ENCODE peak calls at places on chromosomes 11 and 22, in ten cellular contexts. F is tibial artery, U is spleen, K is mesenchymal stem cell, W is H9, J is fibroblast of lung, Q is neural progenitor cell, X is left lung, R is DND-41, O is psoas muscle. T is an unnamed sample.

GRCh38 chr11:131064373-131064991 is 148.2 kb upstream of the SNX19 start:
- DNase-seq in F (no peak), U (no peak), K (peak; percentile 60), W (peak; percentile 87), J (peak; percentile 69), Q (peak; percentile 88), X (peak; percentile 49), R (peak; percentile 58), O (peak; percentile 28), T (peak; percentile 68)

GRCh38 chr11:46743693-46744339 is 24.8 kb downstream of the F2 start:
- DNase-seq in F (no peak), U (peak; percentile 28), K (peak; percentile 75), W (no peak), J (no peak), Q (no peak), X (no peak), R (no peak), O (no peak), T (no peak)

GRCh38 chr11:131691558-131692041 is 321.2 kb downstream of the NTM start:
- DNase-seq in F (no peak), U (no peak), K (no peak), W (peak; percentile 68), J (peak; percentile 15), Q (peak; percentile 80), X (peak; percentile 82), R (no peak), O (no peak), T (no peak)

GRCh38 chr22:38927033-38927789 is 30.2 kb upstream of the APOBEC3A start:
- DNase-seq in F (peak; percentile 63), U (peak; percentile 91), K (peak; percentile 68), W (peak; percentile 89), J (peak; percentile 59), Q (peak; percentile 89), X (peak; percentile 95), R (peak; percentile 16), O (peak; percentile 77), T (peak; percentile 92)

GRCh38 chr11:32173435-32173834 is 82.6 kb downstream of the RCN1 start:
- DNase-seq in F (peak; percentile 23), U (no peak), K (peak; percentile 60), W (peak; percentile 81), J (peak; percentile 76), Q (peak; percentile 86), X (no peak), R (no peak), O (peak; percentile 30), T (no peak)

GRCh38 chr22:41288245-41288946 is 2.4 kb upstream of the RANGAP1 start:
- DNase-seq in F (no peak), U (no peak), K (peak; percentile 95), W (peak; percentile 58), J (peak; percentile 57), Q (no peak), X (peak; percentile 13), R (no peak), O (no peak), T (no peak)

GRCh38 chr22:30876925-30877553 is 91.5 kb downstream of the MORC2 start:
- DNase-seq in F (peak; percentile 19), U (no peak), K (no peak), W (no peak), J (peak; percentile 70), Q (no peak), X (no peak), R (no peak), O (no peak), T (no peak)

GRCh38 chr22:26588749-26589366 is 1.1 kb downstream of the TPST2 start:
- DNase-seq in F (no peak), U (peak; percentile 69), K (no peak), W (no peak), J (no peak), Q (no peak), X (no peak), R (no peak), O (no peak), T (no peak)

GRCh38 chr11:63877658-63878241 is 38.8 kb downstream of the MARK2 start:
- DNase-seq in F (no peak), U (no peak), K (no peak), W (no peak), J (no peak), Q (no peak), X (no peak), R (no peak), O (no peak), T (no peak)

GRCh38 chr11:63880031-63880841 is 36.7 kb downstream of the RCOR2 start:
- DNase-seq in F (no peak), U (no peak), K (peak; percentile 34), W (no peak), J (peak; percentile 75), Q (peak; percentile 28), X (no peak), R (no peak), O (no peak), T (no peak)

GRCh38 chr11:63882555-63883242 is 34.3 kb downstream of the RCOR2 start:
- DNase-seq in F (peak; percentile 34), U (peak; percentile 81), K (no peak), W (peak; percentile 82), J (no peak), Q (peak; percentile 52), X (peak; percentile 82), R (peak; percentile 30), O (peak; percentile 29), T (no peak)

GRCh38 chr11:63876616-63877015 is 37.7 kb downstream of the MARK2 start:
- DNase-seq in F (no peak), U (no peak), K (no peak), W (no peak), J (no peak), Q (no peak), X (no peak), R (no peak), O (no peak), T (no peak)

DNA sequence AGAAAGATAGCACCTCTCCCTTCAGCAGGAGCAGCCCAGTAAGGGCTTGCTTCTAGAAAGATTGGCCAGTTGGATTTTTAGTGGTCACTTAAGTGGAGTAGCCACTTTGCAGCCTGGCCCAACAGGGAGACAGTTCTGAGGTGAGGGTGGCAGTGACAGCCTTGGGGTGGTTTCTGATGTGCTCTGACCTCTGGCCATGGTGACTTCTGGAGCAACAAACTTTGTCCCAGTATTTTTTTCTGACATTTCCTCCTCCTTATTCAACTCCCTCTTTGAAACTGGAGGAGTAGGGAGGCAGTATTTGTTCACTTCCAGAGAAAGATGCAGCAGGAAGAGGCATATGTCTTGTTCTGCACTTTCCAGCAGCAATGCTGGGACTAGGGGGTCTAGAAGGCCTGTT is 37.4 kb downstream of the RCOR2 start:
- DNase-seq in F (no peak), U (no peak), K (no peak), W (no peak), J (peak; percentile 31), Q (no peak), X (no peak), R (no peak), O (no peak), T (no peak)
- H3K4me1 ChIP-seq in F (peaks cover 34% of the 10 kb centered on the region), U (peaks cover 55% of the 10 kb centered on the region), K (peaks cover 17% of the 10 kb centered on the region), W (peaks cover 8% of the 10 kb centered on the region), J (peaks cover 14% of the 10 kb centered on the region), Q (peaks cover 41% of the 10 kb centered on the region), X (peaks cover 20% of the 10 kb centered on the region), R (no peaks in the 10 kb centered on the region), O (peaks cover 10% of the 10 kb centered on the region), T (peaks cover 32% of the 10 kb centered on the region)

DNA sequence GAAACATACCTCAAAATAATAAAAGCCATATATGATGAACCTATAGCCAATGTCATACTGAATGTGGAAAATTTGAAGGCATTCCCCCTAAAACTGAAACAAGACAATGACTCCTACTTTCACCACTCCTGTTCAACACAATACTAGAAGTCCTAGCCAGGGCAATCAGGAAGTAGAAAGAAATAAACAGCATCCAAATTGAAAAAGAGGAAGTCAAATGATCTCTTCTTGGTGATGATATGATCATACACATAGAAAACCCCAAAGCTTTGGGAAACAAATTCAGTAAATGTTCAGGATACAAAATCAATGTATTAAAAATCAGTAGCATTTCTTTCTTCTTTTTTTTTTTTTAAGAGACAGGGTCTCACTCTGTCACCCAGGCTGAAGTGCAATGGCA is 109.9 kb downstream of the DLG2 start:
- DNase-seq in F (no peak), U (no peak), K (no peak), W (no peak), J (no peak), Q (no peak), X (no peak), R (no peak), O (no peak), T (no peak)
- H3K27ac ChIP-seq in F (no peak overlapping the region), U (no peak overlapping the region), K (no peak overlapping the region), W (no peak overlapping the region), J (no peak overlapping the region), Q (no peak overlapping the region), X (no peak overlapping the region), R (no peak overlapping the region), O (no peak overlapping the region), T (no peak overlapping the region)

DNA sequence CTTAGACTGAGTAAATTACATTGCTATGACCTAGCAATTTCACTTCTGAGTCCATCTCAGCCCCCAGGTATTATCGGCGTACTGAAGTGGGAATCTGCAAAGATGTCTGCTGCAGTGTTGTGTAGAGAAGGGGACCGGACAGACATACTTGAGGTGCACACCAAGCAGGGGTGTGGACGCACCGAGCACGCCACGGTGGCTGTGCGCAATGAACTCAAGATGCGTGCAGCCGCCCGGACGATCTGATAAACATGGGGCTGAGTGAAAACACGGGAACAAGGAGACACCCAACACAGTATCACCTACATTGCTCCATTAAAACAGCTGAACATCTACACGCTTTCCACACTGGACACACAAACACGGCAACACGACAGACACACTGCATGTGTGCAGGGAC is 454.3 kb downstream of the OPCML start:
- DNase-seq in F (no peak), U (no peak), K (no peak), W (no peak), J (no peak), Q (no peak), X (no peak), R (no peak), O (no peak), T (no peak)
- H3K4me1 ChIP-seq in F (peaks cover 7% of the 10 kb centered on the region), U (peaks cover 1% of the 10 kb centered on the region), K (peaks cover 6% of the 10 kb centered on the region), W (peaks cover 4% of the 10 kb centered on the region), J (no peaks in the 10 kb centered on the region), Q (no peaks in the 10 kb centered on the region), X (no peaks in the 10 kb centered on the region), R (no peaks in the 10 kb centered on the region), O (no peaks in the 10 kb centered on the region), T (peaks cover under 1% of the 10 kb centered on the region)

GRCh38 chr11:70625051-70625450 is 226.7 kb downstream of the CTTN start:
- DNase-seq in F (no peak), U (no peak), K (no peak), W (no peak), J (no peak), Q (no peak), X (peak; percentile 37), R (no peak), O (no peak), T (no peak)

GRCh38 chr11:70628176-70628860 is 230.0 kb downstream of the CTTN start:
- DNase-seq in F (no peak), U (no peak), K (no peak), W (no peak), J (no peak), Q (no peak), X (peak; percentile 56), R (no peak), O (no peak), T (no peak)

GRCh38 chr11:70625921-70626518 is 227.7 kb downstream of the CTTN start:
- DNase-seq in F (no peak), U (no peak), K (no peak), W (no peak), J (no peak), Q (peak; percentile 57), X (peak; percentile 59), R (no peak), O (no peak), T (no peak)

GRCh38 chr11:70628881-70629844 is 230.8 kb downstream of the CTTN start:
- DNase-seq in F (peak; percentile 27), U (no peak), K (no peak), W (no peak), J (no peak), Q (no peak), X (peak; percentile 75), R (no peak), O (peak; percentile 31), T (peak; percentile 77)

DNA sequence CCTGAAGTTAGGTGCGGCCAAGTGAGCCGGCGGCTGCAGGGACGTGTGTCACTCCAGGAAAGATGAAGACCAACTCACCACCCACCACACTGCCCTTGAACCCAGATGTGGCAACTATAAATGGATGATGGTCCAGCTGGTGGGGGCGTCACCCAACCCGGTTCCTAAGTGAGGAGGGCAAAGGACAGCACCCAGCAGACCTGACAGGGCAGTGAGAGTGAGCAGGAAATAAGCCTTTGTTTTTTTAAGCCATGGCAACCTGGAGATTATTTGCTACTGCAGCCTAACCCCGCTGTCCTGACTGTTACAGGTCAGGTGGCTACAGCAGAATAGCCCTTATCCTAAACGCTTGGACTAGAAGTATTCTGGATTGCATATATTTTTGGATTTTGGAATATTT is 228.9 kb downstream of the CTTN start:
- DNase-seq in F (no peak), U (no peak), K (no peak), W (no peak), J (no peak), Q (no peak), X (peak; percentile 49), R (no peak), O (no peak), T (no peak)
- H3K27ac ChIP-seq in F (no peak overlapping the region), U (no peak overlapping the region), K (no peak overlapping the region), W (no peak overlapping the region), J (no peak overlapping the region), Q (no peak overlapping the region), X (no peak overlapping the region), R (no peak overlapping the region), O (no peak overlapping the region), T (no peak overlapping the region)